ENCODE peak calls at places on chromosomes 16 and 17, in eight cellular contexts. One of them, this sample, is unnamed.

GRCh38 chr16:4323071-4323844 is 7.4 kb downstream of the GLIS2 start:
- DNase-seq in HepG2: no peak
- DNase-seq in breast epithelium: no peak
- DNase-seq in ovary: peak; percentile 37
- DNase-seq in transverse colon: no peak
- DNase-seq in testis: no peak
- DNase-seq in body of pancreas: peak; percentile 77
- DNase-seq in uterus: no peak
- DNase-seq in this sample: no peak

GRCh38 chr17:69717819-69718218 is 303.3 kb downstream of the MAP2K6 start:
- DNase-seq in transverse colon: no peak
- DNase-seq in breast epithelium: no peak
- DNase-seq in body of pancreas: no peak
- DNase-seq in uterus: no peak
- DNase-seq in testis: no peak
- DNase-seq in ovary: no peak
- DNase-seq in HepG2: no peak
- DNase-seq in this sample: no peak

GRCh38 chr16:74742051-74742481 is 32.6 kb downstream of the FA2H start:
- DNase-seq in uterus: no peak
- DNase-seq in ovary: no peak
- DNase-seq in breast epithelium: no peak
- DNase-seq in HepG2: no peak
- DNase-seq in transverse colon: no peak
- DNase-seq in body of pancreas: no peak
- DNase-seq in testis: no peak
- DNase-seq in this sample: no peak

GRCh38 chr17:80683625-80684100 is 139.0 kb downstream of the RPTOR start:
- DNase-seq in uterus: no peak
- DNase-seq in HepG2: no peak
- DNase-seq in transverse colon: no peak
- DNase-seq in testis: no peak
- DNase-seq in breast epithelium: no peak
- DNase-seq in ovary: no peak
- DNase-seq in body of pancreas: no peak
- DNase-seq in this sample: no peak

GRCh38 chr17:73342057-73342522 is 30.3 kb upstream of the CDC42EP4 start:
- DNase-seq in testis: peak; percentile 93
- DNase-seq in uterus: peak; percentile 96
- DNase-seq in ovary: peak; percentile 82
- DNase-seq in transverse colon: peak; percentile 65
- DNase-seq in body of pancreas: peak; percentile 72
- DNase-seq in HepG2: no peak
- DNase-seq in breast epithelium: peak; percentile 63
- DNase-seq in this sample: no peak

GRCh38 chr16:84618428-84619102 is 687 bp upstream of the COTL1 start:
- DNase-seq in testis: no peak
- DNase-seq in body of pancreas: peak; percentile 44
- DNase-seq in breast epithelium: no peak
- DNase-seq in ovary: peak; percentile 66
- DNase-seq in uterus: peak; percentile 67
- DNase-seq in transverse colon: no peak
- DNase-seq in HepG2: peak; percentile 65
- DNase-seq in this sample: no peak

GRCh38 chr17:64781394-64781793 is 119.3 kb upstream of the SMURF2 start:
- DNase-seq in testis: no peak
- DNase-seq in transverse colon: peak; percentile 75
- DNase-seq in body of pancreas: peak; percentile 44
- DNase-seq in ovary: no peak
- DNase-seq in breast epithelium: peak; percentile 73
- DNase-seq in HepG2: no peak
- DNase-seq in uterus: peak; percentile 44
- DNase-seq in this sample: peak; percentile 77

GRCh38 chr17:81313776-81314409 is 18.8 kb upstream of the SLC38A10 start:
- DNase-seq in body of pancreas: no peak
- DNase-seq in breast epithelium: no peak
- DNase-seq in HepG2: no peak
- DNase-seq in ovary: no peak
- DNase-seq in uterus: peak; percentile 62
- DNase-seq in testis: no peak
- DNase-seq in transverse colon: no peak
- DNase-seq in this sample: no peak

GRCh38 chr17:80447790-80448189 is 28.6 kb downstream of the NPTX1 start:
- DNase-seq in transverse colon: no peak
- DNase-seq in breast epithelium: no peak
- DNase-seq in uterus: no peak
- DNase-seq in testis: no peak
- DNase-seq in HepG2: no peak
- DNase-seq in ovary: no peak
- DNase-seq in body of pancreas: no peak
- DNase-seq in this sample: no peak

GRCh38 chr16:77899416-77899815 is 111.1 kb downstream of the VAT1L start:
- DNase-seq in HepG2: no peak
- DNase-seq in testis: no peak
- DNase-seq in uterus: no peak
- DNase-seq in ovary: no peak
- DNase-seq in transverse colon: no peak
- DNase-seq in breast epithelium: no peak
- DNase-seq in body of pancreas: no peak
- DNase-seq in this sample: no peak

GRCh38 chr17:48240562-48241130 is 133.1 kb downstream of the SNX11 start:
- DNase-seq in uterus: no peak
- DNase-seq in testis: no peak
- DNase-seq in ovary: no peak
- DNase-seq in body of pancreas: no peak
- DNase-seq in transverse colon: no peak
- DNase-seq in HepG2: no peak
- DNase-seq in breast epithelium: no peak
- DNase-seq in this sample: no peak

DNA sequence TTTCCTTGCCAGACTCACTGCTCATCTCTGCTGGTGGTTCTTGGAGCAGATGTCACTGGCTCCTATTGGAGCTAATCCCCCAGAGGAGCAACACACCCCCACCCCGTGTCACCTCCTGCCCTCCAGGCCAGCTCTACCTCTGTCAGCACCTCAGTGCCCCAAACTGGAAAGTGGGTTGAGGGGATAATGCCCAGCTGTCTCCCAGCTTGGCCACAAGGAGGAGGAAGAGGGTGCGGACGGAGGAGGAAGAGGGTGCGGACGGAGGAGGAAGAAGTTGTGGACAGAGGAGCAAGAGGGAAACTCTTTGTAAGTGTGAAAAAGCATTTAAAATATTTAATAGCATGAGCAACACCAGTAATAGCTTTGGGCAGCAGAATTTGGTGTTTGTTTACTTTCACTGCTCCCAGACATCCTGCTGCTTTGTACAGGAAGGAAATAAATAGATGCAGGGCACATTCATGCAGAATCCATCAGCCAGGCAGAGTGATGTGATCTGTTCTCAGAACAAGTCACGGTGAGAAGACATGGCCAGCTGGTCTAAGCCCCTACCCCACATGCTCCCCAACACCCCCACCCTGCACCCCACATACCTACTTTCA is 82.5 kb downstream of the C17orf67 start:
- DNase-seq in ovary: no peak
- DNase-seq in transverse colon: no peak
- DNase-seq in breast epithelium: no peak
- DNase-seq in HepG2: no peak
- DNase-seq in testis: no peak
- DNase-seq in body of pancreas: no peak
- DNase-seq in uterus: no peak
- DNase-seq in this sample: no peak
- TF ChIP-seq POLR2A in ovary: no peak
- TF ChIP-seq POLR2A in transverse colon: no peak
- TF ChIP-seq POLR2A in breast epithelium: no peak
- TF ChIP-seq POLR2A in HepG2: no peak
- TF ChIP-seq POLR2A in testis: no peak
- TF ChIP-seq POLR2A in body of pancreas: no peak
- TF ChIP-seq POLR2A in uterus: no peak
- TF ChIP-seq POLR2A in this sample: no peak

GRCh38 chr16:50282010-50282538 is 15.7 kb downstream of the ADCY7 start:
- DNase-seq in testis: peak; percentile 58
- DNase-seq in HepG2: no peak
- DNase-seq in body of pancreas: peak; percentile 37
- DNase-seq in uterus: no peak
- DNase-seq in transverse colon: peak; percentile 84
- DNase-seq in breast epithelium: no peak
- DNase-seq in ovary: no peak
- DNase-seq in this sample: peak; percentile 75

GRCh38 chr16:50279142-50279865 is 13.0 kb downstream of the ADCY7 start:
- DNase-seq in ovary: no peak
- DNase-seq in testis: peak; percentile 58
- DNase-seq in body of pancreas: no peak
- DNase-seq in uterus: no peak
- DNase-seq in breast epithelium: no peak
- DNase-seq in HepG2: no peak
- DNase-seq in transverse colon: peak; percentile 68
- DNase-seq in this sample: peak; percentile 64

GRCh38 chr16:50282955-50283631 is 16.7 kb downstream of the ADCY7 start:
- DNase-seq in uterus: no peak
- DNase-seq in transverse colon: no peak
- DNase-seq in ovary: no peak
- DNase-seq in testis: no peak
- DNase-seq in HepG2: peak; percentile 87
- DNase-seq in breast epithelium: no peak
- DNase-seq in body of pancreas: no peak
- DNase-seq in this sample: peak; percentile 79

GRCh38 chr16:50280932-50281331 is 14.6 kb downstream of the ADCY7 start:
- DNase-seq in uterus: no peak
- DNase-seq in body of pancreas: no peak
- DNase-seq in breast epithelium: no peak
- DNase-seq in HepG2: no peak
- DNase-seq in testis: no peak
- DNase-seq in ovary: no peak
- DNase-seq in transverse colon: no peak
- DNase-seq in this sample: no peak

DNA sequence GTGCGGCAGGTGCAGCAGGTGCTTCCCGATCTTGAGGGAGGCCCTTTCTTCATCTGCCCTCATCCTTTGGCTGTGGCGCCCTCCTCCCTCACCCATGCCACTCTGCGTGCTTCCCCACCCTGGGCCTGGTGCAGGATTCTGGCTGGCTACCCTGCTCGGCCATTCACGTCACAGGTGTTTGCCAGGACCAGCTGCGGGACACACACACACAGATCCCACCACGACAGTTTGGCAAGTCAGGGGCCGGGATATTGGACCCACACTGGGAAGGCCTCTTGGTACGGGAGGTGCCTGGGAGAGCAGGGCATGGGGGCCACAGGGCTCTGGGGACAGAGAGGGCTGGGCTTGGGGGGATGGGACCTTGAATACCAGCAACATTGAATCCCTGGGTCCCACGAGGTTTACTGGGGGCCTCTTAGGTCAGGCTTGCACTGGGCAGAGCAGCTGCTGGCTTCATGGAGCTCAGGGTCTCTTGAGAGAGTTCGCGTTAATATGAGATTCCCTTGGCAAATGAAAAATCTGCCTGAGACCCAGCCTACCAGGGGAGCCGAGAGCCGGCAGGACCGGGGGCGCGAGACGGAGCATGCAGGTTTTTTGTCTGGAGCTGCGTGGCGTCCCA is 15.1 kb downstream of the ADCY7 start:
- DNase-seq in testis: no peak
- DNase-seq in body of pancreas: no peak
- DNase-seq in transverse colon: no peak
- DNase-seq in ovary: no peak
- DNase-seq in breast epithelium: no peak
- DNase-seq in HepG2: no peak
- DNase-seq in uterus: no peak
- DNase-seq in this sample: peak; percentile 19
- H3K27ac ChIP-seq in testis: peak overlapping the region; percentile 71
- H3K27ac ChIP-seq in body of pancreas: peak overlapping the region; percentile 50
- H3K27ac ChIP-seq in transverse colon: peak overlapping the region; percentile 60
- H3K27ac ChIP-seq in ovary: no peak overlapping the region
- H3K27ac ChIP-seq in breast epithelium: no peak overlapping the region
- H3K27ac ChIP-seq in HepG2: no peak overlapping the region
- H3K27ac ChIP-seq in uterus: no peak overlapping the region
- H3K27ac ChIP-seq in this sample: peak overlapping the region; percentile 63

GRCh38 chr16:86577314-86577971 is 906 bp upstream of the FOXL1 start:
- DNase-seq in uterus: no peak
- DNase-seq in breast epithelium: no peak
- DNase-seq in HepG2: no peak
- DNase-seq in body of pancreas: no peak
- DNase-seq in testis: no peak
- DNase-seq in transverse colon: no peak
- DNase-seq in ovary: no peak
- DNase-seq in this sample: no peak
- TF ChIP-seq POLR2A in uterus: no peak
- TF ChIP-seq POLR2A in breast epithelium: no peak
- TF ChIP-seq POLR2A in HepG2: no peak
- TF ChIP-seq POLR2A in body of pancreas: no peak
- TF ChIP-seq POLR2A in testis: no peak
- TF ChIP-seq POLR2A in transverse colon: no peak
- TF ChIP-seq POLR2A in ovary: no peak
- TF ChIP-seq POLR2A in this sample: no peak

DNA sequence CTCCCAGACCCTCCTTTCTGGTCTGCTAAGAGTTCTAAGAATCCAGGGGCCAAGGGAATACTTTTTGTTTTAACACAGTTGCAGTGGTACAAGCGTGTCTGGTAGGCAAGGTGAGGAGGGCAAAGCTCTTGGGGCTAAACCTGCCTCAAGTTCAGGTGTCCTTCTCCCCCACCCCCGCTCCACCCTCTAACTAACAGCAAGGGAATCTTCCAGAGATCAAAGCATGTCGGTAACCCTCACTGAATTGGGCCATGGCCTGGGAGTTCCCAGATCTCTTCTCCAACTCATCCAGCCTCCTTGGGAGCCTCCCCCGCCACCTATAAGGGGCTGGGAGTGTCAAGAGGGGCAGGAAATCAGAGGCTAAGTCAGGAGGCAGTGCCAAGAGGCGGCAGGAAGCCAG is 55.7 kb upstream of the TAC4 start:
- DNase-seq in body of pancreas: no peak
- DNase-seq in HepG2: no peak
- DNase-seq in breast epithelium: no peak
- DNase-seq in transverse colon: no peak
- DNase-seq in uterus: no peak
- DNase-seq in testis: no peak
- DNase-seq in ovary: no peak
- DNase-seq in this sample: no peak
- H3K27ac ChIP-seq in body of pancreas: no peak overlapping the region
- H3K27ac ChIP-seq in HepG2: no peak overlapping the region
- H3K27ac ChIP-seq in breast epithelium: no peak overlapping the region
- H3K27ac ChIP-seq in transverse colon: no peak overlapping the region
- H3K27ac ChIP-seq in uterus: no peak overlapping the region
- H3K27ac ChIP-seq in testis: no peak overlapping the region
- H3K27ac ChIP-seq in ovary: no peak overlapping the region
- H3K27ac ChIP-seq in this sample: no peak overlapping the region